ENCODE peak calls at places on chromosomes 16 and 17, in four cellular contexts. One of them, this sample, is unnamed.

GRCh38 chr17:64129765-64130558 is at the start of gene ERN1:
- DNase-seq in GM12878: peak; percentile 54
- DNase-seq in HepG2: peak; percentile 82
- DNase-seq in K562: peak; percentile 93
- DNase-seq in this sample: peak; percentile 89

GRCh38 chr16:69924041-69924775 is 26.9 kb upstream of the CLEC18A start:
- DNase-seq in K562: no peak
- DNase-seq in HepG2: no peak
- DNase-seq in GM12878: no peak
- DNase-seq in this sample: no peak

GRCh38 chr17:29143894-29144293 is 36.3 kb downstream of the MYO18A start:
- DNase-seq in GM12878: no peak
- DNase-seq in HepG2: peak; percentile 69
- DNase-seq in K562: peak; percentile 67
- DNase-seq in this sample: no peak

GRCh38 chr17:49513616-49514373 is 18.7 kb downstream of the NGFR start:
- DNase-seq in GM12878: no peak
- DNase-seq in K562: no peak
- DNase-seq in HepG2: no peak
- DNase-seq in this sample: no peak

GRCh38 chr17:5555254-5555653 is 29.1 kb downstream of the NLRP1 start:
- DNase-seq in K562: no peak
- DNase-seq in GM12878: no peak
- DNase-seq in HepG2: no peak
- DNase-seq in this sample: no peak

GRCh38 chr17:75367312-75367711 is 38.2 kb downstream of the GRB2 start:
- DNase-seq in HepG2: no peak
- DNase-seq in K562: peak; percentile 45
- DNase-seq in GM12878: no peak
- DNase-seq in this sample: no peak

GRCh38 chr17:76458580-76459490 is 5.9 kb upstream of the UBE2O start:
- DNase-seq in GM12878: no peak
- DNase-seq in K562: peak; percentile 84
- DNase-seq in HepG2: peak; percentile 71
- DNase-seq in this sample: peak; percentile 87

GRCh38 chr16:27671410-27671809 is 121.5 kb downstream of the KATNIP start:
- DNase-seq in K562: peak; percentile 4
- DNase-seq in HepG2: peak; percentile 41
- DNase-seq in GM12878: no peak
- DNase-seq in this sample: peak; percentile 22

GRCh38 chr17:8702996-8703395 is 41.6 kb downstream of the CCDC42 start:
- DNase-seq in HepG2: no peak
- DNase-seq in K562: no peak
- DNase-seq in GM12878: no peak
- DNase-seq in this sample: no peak

GRCh38 chr16:55543470-55543869 is 23.0 kb upstream of the CAPNS2 start:
- DNase-seq in K562: peak; percentile 11
- DNase-seq in HepG2: peak; percentile 35
- DNase-seq in GM12878: no peak
- DNase-seq in this sample: no peak

GRCh38 chr17:46795379-46795952 is 23.0 kb downstream of the WNT3 start:
- DNase-seq in K562: peak; percentile 95
- DNase-seq in GM12878: no peak
- DNase-seq in HepG2: peak; percentile 54
- DNase-seq in this sample: no peak

GRCh38 chr17:57622886-57623433 is 122.1 kb downstream of the CCDC182 start:
- DNase-seq in GM12878: peak; percentile 34
- DNase-seq in HepG2: peak; percentile 43
- DNase-seq in K562: peak; percentile 29
- DNase-seq in this sample: no peak

GRCh38 chr17:39236981-39237441 is 11.3 kb upstream of the STAC2 start:
- DNase-seq in K562: no peak
- DNase-seq in HepG2: no peak
- DNase-seq in GM12878: no peak
- DNase-seq in this sample: no peak

GRCh38 chr17:40608061-40608581 is 39.5 kb downstream of the SMARCE1 start:
- DNase-seq in K562: no peak
- DNase-seq in HepG2: no peak
- DNase-seq in GM12878: no peak
- DNase-seq in this sample: no peak

GRCh38 chr16:49639739-49640388 is 216.0 kb downstream of the ZNF423 start:
- DNase-seq in GM12878: no peak
- DNase-seq in K562: no peak
- DNase-seq in HepG2: peak; percentile 56
- DNase-seq in this sample: peak; percentile 51

GRCh38 chr17:39787743-39788484 is 50.2 kb downstream of the GRB7 start:
- DNase-seq in HepG2: no peak
- DNase-seq in GM12878: no peak
- DNase-seq in K562: peak; percentile 14
- DNase-seq in this sample: no peak

GRCh38 chr16:57863434-57864160 is 61.3 kb upstream of the KIFC3 start:
- DNase-seq in K562: peak; percentile 55
- DNase-seq in HepG2: peak; percentile 68
- DNase-seq in GM12878: no peak
- DNase-seq in this sample: peak; percentile 64

GRCh38 chr17:46788796-46789195 is 29.7 kb downstream of the WNT3 start:
- DNase-seq in K562: no peak
- DNase-seq in HepG2: no peak
- DNase-seq in GM12878: no peak
- DNase-seq in this sample: no peak

GRCh38 chr16:67526149-67526732 is 2.4 kb upstream of the RIPOR1 start:
- DNase-seq in K562: peak; percentile 69
- DNase-seq in HepG2: no peak
- DNase-seq in GM12878: no peak
- DNase-seq in this sample: no peak

GRCh38 chr16:53207810-53208752 is 153.3 kb downstream of the CHD9 start:
- DNase-seq in K562: peak; percentile 91
- DNase-seq in GM12878: peak; percentile 69
- DNase-seq in HepG2: peak; percentile 72
- DNase-seq in this sample: peak; percentile 29

GRCh38 chr16:15492091-15492740 is 57.8 kb downstream of the BMERB1 start:
- DNase-seq in HepG2: no peak
- DNase-seq in K562: no peak
- DNase-seq in GM12878: no peak
- DNase-seq in this sample: no peak
- TF ChIP-seq CBFB in HepG2: no peak
- TF ChIP-seq CBFB in K562: no peak
- TF ChIP-seq CBFB in GM12878: no peak
- TF ChIP-seq CBFB in this sample: no peak

DNA sequence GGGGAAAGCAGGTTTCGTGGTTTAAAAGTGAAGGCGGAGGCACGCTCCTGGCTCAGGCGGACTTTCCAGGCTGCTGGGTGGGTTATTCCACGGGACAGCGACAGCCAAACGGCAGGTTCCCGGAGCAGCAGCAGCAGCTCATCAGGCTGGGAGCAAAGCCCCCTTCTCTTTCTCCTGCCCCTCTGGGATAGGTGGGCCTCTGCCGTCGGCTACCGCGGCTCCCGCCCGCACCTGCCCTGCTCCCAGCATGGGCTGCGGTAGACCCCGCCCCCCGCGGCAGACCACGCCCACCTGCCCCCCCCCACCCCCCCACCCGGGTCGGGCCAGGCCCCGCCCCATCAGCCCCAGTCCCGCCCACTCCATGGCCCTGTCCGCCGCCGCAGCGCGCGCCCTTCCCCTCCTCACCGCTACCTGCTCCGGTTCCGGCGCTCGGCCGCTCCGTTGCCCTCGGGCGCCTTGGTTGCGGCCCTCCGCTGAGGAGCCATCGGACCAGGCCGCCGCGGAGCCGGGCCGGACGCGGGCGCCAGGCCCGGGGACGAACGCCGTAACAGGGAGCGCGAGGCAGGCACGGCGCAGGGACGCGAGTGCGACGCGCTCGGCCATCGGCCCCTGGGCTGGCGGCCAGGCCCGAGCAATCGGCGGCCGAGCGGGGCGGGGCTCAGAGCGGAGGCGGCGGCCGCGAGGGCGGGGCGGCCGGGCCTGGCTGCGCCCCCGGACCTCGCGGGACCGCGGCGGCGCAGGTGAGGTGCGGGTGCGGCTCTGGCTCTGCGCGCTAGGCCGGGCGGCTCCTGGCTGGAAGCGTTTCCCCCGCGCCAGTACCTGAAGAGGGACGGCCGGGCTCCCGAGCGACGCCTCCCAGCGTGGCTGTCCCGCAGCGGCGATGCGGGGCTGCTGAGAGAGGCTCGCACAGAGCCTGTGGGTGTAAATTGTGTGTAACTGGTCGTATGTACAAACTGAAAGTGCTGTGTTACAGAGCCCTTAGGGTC is at the start of the genes HEXD and OGFOD3:
- DNase-seq in HepG2: peak; percentile 71
- DNase-seq in K562: peak; percentile 91
- DNase-seq in GM12878: no peak
- DNase-seq in this sample: peak; percentile 78
- TF ChIP-seq CBFB in HepG2: no peak
- TF ChIP-seq CBFB in K562: no peak
- TF ChIP-seq CBFB in GM12878: no peak
- TF ChIP-seq CBFB in this sample: peak; percentile 96

GRCh38 chr16:72923757-72924156 is 124.2 kb downstream of the ZFHX3 start:
- DNase-seq in HepG2: no peak
- DNase-seq in GM12878: no peak
- DNase-seq in K562: no peak
- DNase-seq in this sample: no peak

GRCh38 chr16:72921106-72921505 is 126.8 kb downstream of the ZFHX3 start:
- DNase-seq in HepG2: no peak
- DNase-seq in K562: no peak
- DNase-seq in GM12878: no peak
- DNase-seq in this sample: no peak

GRCh38 chr16:72924487-72924886 is 123.4 kb downstream of the ZFHX3 start:
- DNase-seq in K562: no peak
- DNase-seq in GM12878: no peak
- DNase-seq in HepG2: no peak
- DNase-seq in this sample: no peak

GRCh38 chr16:72922714-72923113 is 125.2 kb downstream of the ZFHX3 start:
- DNase-seq in GM12878: no peak
- DNase-seq in HepG2: no peak
- DNase-seq in K562: no peak
- DNase-seq in this sample: no peak

DNA sequence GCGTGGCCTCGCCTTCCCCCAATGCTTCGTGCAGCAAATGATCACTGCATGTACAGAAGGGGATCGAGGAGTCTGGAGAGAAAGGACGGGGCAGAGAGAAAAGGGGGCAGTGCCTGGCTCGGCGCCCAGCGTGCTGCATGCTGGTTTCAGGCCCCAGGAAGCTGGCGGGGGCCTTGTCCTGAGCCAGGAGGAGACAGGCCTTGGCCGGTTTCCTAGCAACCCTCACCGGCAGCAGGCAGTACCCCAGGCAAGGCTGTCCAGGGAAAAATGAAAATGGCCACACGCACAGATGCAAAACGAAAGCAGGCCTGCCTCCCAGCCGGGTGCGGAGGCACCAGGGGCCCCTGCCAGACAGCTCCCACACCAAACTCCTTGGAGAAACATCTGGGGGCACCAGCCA is 126.3 kb downstream of the ZFHX3 start:
- DNase-seq in HepG2: no peak
- DNase-seq in K562: no peak
- DNase-seq in GM12878: no peak
- DNase-seq in this sample: no peak
- TF ChIP-seq CBFB in HepG2: no peak
- TF ChIP-seq CBFB in K562: no peak
- TF ChIP-seq CBFB in GM12878: no peak
- TF ChIP-seq CBFB in this sample: no peak

GRCh38 chr17:42016411-42016831 is 818 bp downstream of the DNAJC7 start:
- DNase-seq in K562: peak; percentile 31
- DNase-seq in GM12878: no peak
- DNase-seq in HepG2: no peak
- DNase-seq in this sample: no peak
- TF ChIP-seq CBFB in K562: no peak
- TF ChIP-seq CBFB in GM12878: no peak
- TF ChIP-seq CBFB in HepG2: no peak
- TF ChIP-seq CBFB in this sample: no peak

GRCh38 chr16:11692651-11693050 is 24.4 kb downstream of the SNN start:
- DNase-seq in GM12878: no peak
- DNase-seq in HepG2: no peak
- DNase-seq in K562: no peak
- DNase-seq in this sample: no peak

GRCh38 chr16:11697319-11697718 is 29.1 kb downstream of the SNN start:
- DNase-seq in GM12878: no peak
- DNase-seq in K562: no peak
- DNase-seq in HepG2: no peak
- DNase-seq in this sample: no peak

GRCh38 chr16:11699234-11699894 is 31.1 kb downstream of the SNN start:
- DNase-seq in K562: no peak
- DNase-seq in GM12878: no peak
- DNase-seq in HepG2: no peak
- DNase-seq in this sample: no peak

GRCh38 chr16:11698271-11698689 is 30.0 kb downstream of the SNN start:
- DNase-seq in GM12878: no peak
- DNase-seq in K562: no peak
- DNase-seq in HepG2: no peak
- DNase-seq in this sample: no peak

GRCh38 chr16:11696266-11697012 is 28.2 kb downstream of the SNN start:
- DNase-seq in GM12878: no peak
- DNase-seq in K562: no peak
- DNase-seq in HepG2: no peak
- DNase-seq in this sample: no peak
- TF ChIP-seq CBFB in GM12878: no peak
- TF ChIP-seq CBFB in K562: no peak
- TF ChIP-seq CBFB in HepG2: no peak
- TF ChIP-seq CBFB in this sample: no peak

GRCh38 chr16:87960851-87961250 is 9.6 kb downstream of the BANP start:
- DNase-seq in K562: no peak
- DNase-seq in GM12878: no peak
- DNase-seq in HepG2: no peak
- DNase-seq in this sample: no peak

GRCh38 chr16:87965417-87965816 is 14.2 kb downstream of the BANP start:
- DNase-seq in HepG2: no peak
- DNase-seq in K562: no peak
- DNase-seq in GM12878: no peak
- DNase-seq in this sample: no peak

GRCh38 chr16:87964049-87964448 is 12.8 kb downstream of the BANP start:
- DNase-seq in K562: no peak
- DNase-seq in GM12878: no peak
- DNase-seq in HepG2: no peak
- DNase-seq in this sample: no peak

GRCh38 chr16:87965973-87966667 is 14.9 kb downstream of the BANP start:
- DNase-seq in HepG2: no peak
- DNase-seq in GM12878: no peak
- DNase-seq in K562: no peak
- DNase-seq in this sample: no peak

GRCh38 chr16:87963400-87963799 is 12.2 kb downstream of the BANP start:
- DNase-seq in K562: no peak
- DNase-seq in HepG2: no peak
- DNase-seq in GM12878: no peak
- DNase-seq in this sample: no peak
- TF ChIP-seq CBFB in K562: no peak
- TF ChIP-seq CBFB in HepG2: no peak
- TF ChIP-seq CBFB in GM12878: no peak
- TF ChIP-seq CBFB in this sample: no peak

GRCh38 chr16:89268585-89268984 is 51.1 kb downstream of the ZNF778 start:
- DNase-seq in K562: no peak
- DNase-seq in GM12878: no peak
- DNase-seq in HepG2: no peak
- DNase-seq in this sample: no peak
- TF ChIP-seq CBFB in K562: no peak
- TF ChIP-seq CBFB in GM12878: no peak
- TF ChIP-seq CBFB in HepG2: no peak
- TF ChIP-seq CBFB in this sample: no peak

GRCh38 chr16:678858-679807 is 1.1 kb upstream of the STUB1 start:
- DNase-seq in HepG2: peak; percentile 74
- DNase-seq in K562: peak; percentile 88
- DNase-seq in GM12878: no peak
- DNase-seq in this sample: peak; percentile 70
- TF ChIP-seq CBFB in HepG2: no peak
- TF ChIP-seq CBFB in K562: no peak
- TF ChIP-seq CBFB in GM12878: no peak
- TF ChIP-seq CBFB in this sample: no peak

GRCh38 chr16:30434852-30435251 is 5.0 kb upstream of the DCTPP1 start:
- DNase-seq in HepG2: no peak
- DNase-seq in GM12878: no peak
- DNase-seq in K562: no peak
- DNase-seq in this sample: no peak
- TF ChIP-seq CBFB in HepG2: no peak
- TF ChIP-seq CBFB in GM12878: no peak
- TF ChIP-seq CBFB in K562: no peak
- TF ChIP-seq CBFB in this sample: no peak

This sample was measured in WTC11.